ENCODE peak calls at places on chromosomes 16 and 17, in five cellular contexts. M, Q, X, R and I are unnamed samples.

GRCh38 chr17:35352284-35352683 is 21.1 kb downstream of the SLFN11 start:
- DNase-seq in M (no peak), R (no peak), X (no peak), Q (no peak), I (no peak)

GRCh38 chr16:49524578-49525315 is 151.1 kb downstream of the C16orf78 start:
- DNase-seq in M (no peak), Q (no peak), R (no peak), X (no peak), I (no peak)

GRCh38 chr17:73758245-73758644 is 114.0 kb upstream of the SDK2 start:
- DNase-seq in M (no peak), Q (no peak), R (no peak), X (no peak), I (no peak)

GRCh38 chr17:30352247-30352814 is 18.5 kb upstream of the TMIGD1 start:
- DNase-seq in R (no peak), Q (no peak), M (no peak), X (no peak), I (no peak)

GRCh38 chr17:61454095-61454931 is 2.1 kb downstream of the TBX4 start:
- DNase-seq in X (no peak), R (peak; percentile 90), Q (no peak), M (no peak), I (no peak)

GRCh38 chr17:35577826-35578194 is 561 bp downstream of the PEX12 start:
- DNase-seq in R (no peak), M (no peak), X (no peak), Q (no peak), I (no peak)

GRCh38 chr17:32490101-32490482 is 3.3 kb downstream of the CDK5R1 start:
- DNase-seq in M (no peak), R (no peak), Q (no peak), X (no peak), I (no peak)

GRCh38 chr17:27526603-27527002 is 70.4 kb downstream of the KSR1 start:
- DNase-seq in X (no peak), M (no peak), R (no peak), Q (no peak), I (no peak)

GRCh38 chr17:50620848-50621247 is 13.8 kb upstream of the ABCC3 start:
- DNase-seq in X (no peak), R (no peak), Q (no peak), M (no peak), I (no peak)

GRCh38 chr16:64437706-64438329 is 684.0 kb downstream of the CDH11 start:
- DNase-seq in M (no peak), R (no peak), X (no peak), Q (no peak), I (no peak)

GRCh38 chr16:28279006-28279405 is 13.3 kb upstream of the SBK1 start:
- DNase-seq in R (no peak), Q (no peak), M (no peak), X (no peak), I (no peak)

GRCh38 chr16:8880839-8881510 is 1.2 kb upstream of the LITAFD start:
- DNase-seq in X (peak; percentile 11), M (no peak), R (no peak), Q (no peak), I (no peak)

GRCh38 chr17:80063815-80064585 is 27.6 kb downstream of the CCDC40 start:
- DNase-seq in M (no peak), X (no peak), Q (no peak), R (no peak), I (no peak)

GRCh38 chr17:80847506-80848230 is 144.0 kb upstream of the CHMP6 start:
- DNase-seq in M (peak; percentile 33), Q (peak; percentile 41), R (no peak), X (peak; percentile 64), I (no peak)

GRCh38 chr17:77419547-77420475 is 279.0 kb downstream of the SEC14L1 start:
- DNase-seq in X (peak; percentile 65), M (no peak), R (no peak), Q (no peak), I (no peak)

GRCh38 chr16:66515543-66516171 is 34.3 kb downstream of the TK2 start:
- DNase-seq in Q (no peak), M (no peak), R (no peak), X (no peak), I (no peak)

GRCh38 chr17:27807567-27808470 is 7.5 kb upstream of the NOS2 start:
- DNase-seq in M (peak; percentile 61), R (no peak), Q (no peak), X (peak; percentile 80), I (peak; percentile 58)

GRCh38 chr17:78510141-78510935 is 66.9 kb downstream of the DNAH17 start:
- DNase-seq in R (no peak), X (no peak), M (no peak), Q (no peak), I (no peak)

GRCh38 chr17:45313419-45313771 is 3.4 kb downstream of the MAP3K14 start:
- DNase-seq in X (no peak), M (no peak), R (no peak), Q (no peak), I (no peak)

GRCh38 chr16:67961551-67961957 is 6.9 kb downstream of the SLC12A4 start:
- DNase-seq in M (no peak), R (no peak), X (no peak), Q (no peak), I (no peak)

GRCh38 chr16:70646260-70647241 is at the start of gene IL34:
- DNase-seq in R (no peak), Q (no peak), M (no peak), X (no peak), I (no peak)

GRCh38 chr16:79013004-79013403 is 587.5 kb downstream of the MAF start:
- DNase-seq in R (no peak), Q (no peak), X (no peak), M (no peak), I (no peak)

GRCh38 chr16:30694926-30695678 is 3.9 kb upstream of the SRCAP start:
- DNase-seq in Q (no peak), M (no peak), R (no peak), X (no peak), I (no peak)

GRCh38 chr17:19334331-19334730 is 28.2 kb downstream of the B9D1 start:
- DNase-seq in Q (no peak), R (no peak), X (no peak), M (no peak), I (no peak)

GRCh38 chr17:73340093-73340596 is 28.3 kb upstream of the CDC42EP4 start:
- DNase-seq in M (no peak), X (no peak), Q (no peak), R (no peak), I (no peak)

GRCh38 chr17:75785770-75786538 is 1.3 kb downstream of the UNK start:
- DNase-seq in M (no peak), Q (no peak), X (no peak), R (no peak), I (no peak)

GRCh38 chr17:32998111-32998892 is 6.7 kb downstream of the SPACA3 start:
- DNase-seq in X (peak; percentile 72), R (peak; percentile 64), M (peak; percentile 50), Q (peak; percentile 4), I (peak; percentile 66)

GRCh38 chr17:45650601-45651000 is 133.5 kb upstream of the CRHR1 start:
- DNase-seq in Q (no peak), R (no peak), X (no peak), M (no peak), I (no peak)

GRCh38 chr17:79019631-79020584 is 4.1 kb upstream of the C1QTNF1 start:
- DNase-seq in Q (no peak), R (no peak), X (peak; percentile 65), M (peak; percentile 33), I (peak; percentile 33)

GRCh38 chr17:77352996-77353395 is 212.2 kb downstream of the SEC14L1 start:
- DNase-seq in M (no peak), R (no peak), Q (no peak), X (peak; percentile 36), I (no peak)

GRCh38 chr17:9115446-9116265 is 94.3 kb downstream of the NTN1 start:
- DNase-seq in Q (no peak), R (peak; percentile 24), X (no peak), M (peak; percentile 18), I (peak; percentile 18)

GRCh38 chr17:27566673-27567562 is 64.1 kb upstream of the LGALS9 start:
- DNase-seq in X (no peak), Q (no peak), M (no peak), R (no peak), I (no peak)

GRCh38 chr16:3578610-3579551 is 1.7 kb upstream of the NLRC3 start:
- DNase-seq in M (peak; percentile 36), X (peak; percentile 82), Q (no peak), R (no peak), I (peak; percentile 68)

GRCh38 chr17:19344311-19345066 is 18.0 kb downstream of the B9D1 start:
- DNase-seq in Q (no peak), R (no peak), M (no peak), X (no peak), I (no peak)

GRCh38 chr17:76924345-76925332 is 56.4 kb downstream of the MGAT5B start:
- DNase-seq in X (no peak), R (no peak), Q (no peak), M (no peak), I (no peak)

GRCh38 chr17:17021194-17021863 is 20.9 kb upstream of the MPRIP start:
- DNase-seq in Q (no peak), R (no peak), M (no peak), X (peak; percentile 27), I (no peak)